ENCODE peak calls at places on chromosomes 2 and 18, in four cellular contexts. R is endothelial cell, K is A549, Y is MCF 10A. H is an unnamed sample.

GRCh38 chr2:97704989-97705388 is 8.4 kb upstream of the ZAP70 start:
- DNase-seq in Y (no peak), K (no peak), R (no peak), H (no peak)

GRCh38 chr2:37156071-37156856 is 516 bp downstream of the EIF2AK2 start:
- DNase-seq in Y (peak), K (peak), R (peak), H (no peak)

GRCh38 chr18:77702686-77703085 is 453.0 kb downstream of the GALR1 start:
- DNase-seq in Y (peak), R (peak), K (peak), H (no peak)

GRCh38 chr2:136375017-136375901 is 257.3 kb upstream of the CXCR4 start:
- DNase-seq in K (no peak), R (no peak), Y (peak), H (no peak)

GRCh38 chr2:217799553-217800432 is 203.0 kb downstream of the TNS1 start:
- DNase-seq in K (no peak), R (no peak), Y (no peak), H (no peak)

GRCh38 chr2:227703280-227703732 is 14.5 kb downstream of the SLC19A3 start:
- DNase-seq in K (no peak), Y (peak), R (no peak), H (no peak)

GRCh38 chr18:35671952-35672603 is 90.5 kb downstream of the GALNT1 start:
- DNase-seq in R (no peak), Y (peak), K (no peak), H (no peak)

GRCh38 chr18:48996901-48997463 is 46.2 kb upstream of the SMAD7 start:
- DNase-seq in K (peak), R (no peak), Y (peak), H (no peak)

GRCh38 chr18:62850619-62851306 is 135.4 kb downstream of the PHLPP1 start:
- DNase-seq in R (no peak), Y (no peak), K (no peak), H (no peak)

GRCh38 chr2:238339814-238340213 is 19.5 kb downstream of the TRAF3IP1 start:
- DNase-seq in R (no peak), K (peak), Y (peak), H (no peak)

GRCh38 chr18:9824474-9824832 is 61.3 kb upstream of the TXNDC2 start:
- DNase-seq in R (no peak), Y (peak), K (no peak), H (no peak)

GRCh38 chr18:42929181-42929580 is 186.3 kb downstream of the RIT2 start:
- DNase-seq in K (no peak), R (no peak), Y (no peak), H (no peak)

GRCh38 chr2:174210861-174211260 is 37.5 kb downstream of the OLA1 start:
- DNase-seq in Y (no peak), K (no peak), R (peak), H (no peak)

GRCh38 chr2:70988151-70988550 is 6.5 kb downstream of the TEX261 start:
- DNase-seq in Y (no peak), K (no peak), R (no peak), H (no peak)

GRCh38 chr2:41962912-41963652 is 84.7 kb upstream of the PKDCC start:
- DNase-seq in K (no peak), R (no peak), Y (no peak), H (no peak)

GRCh38 chr2:65708129-65708528 is 275.7 kb upstream of the SPRED2 start:
- DNase-seq in Y (no peak), K (no peak), R (no peak), H (no peak)

GRCh38 chr2:38602136-38602731 is 494 bp downstream of the HNRNPLL start:
- DNase-seq in R (peak), K (peak), Y (peak), H (peak)

GRCh38 chr18:23238152-23238531 is 102.9 kb downstream of the CABLES1 start:
- DNase-seq in K (no peak), R (no peak), Y (no peak), H (no peak)

GRCh38 chr2:169005994-169006393 is 25.1 kb downstream of the ABCB11 start:
- DNase-seq in R (no peak), Y (no peak), K (no peak), H (no peak)

GRCh38 chr2:58871469-58872142 is 630.5 kb upstream of the FANCL start:
- DNase-seq in K (no peak), R (no peak), Y (peak), H (no peak)

GRCh38 chr2:26768759-26769500 is 4.8 kb downstream of the SLC35F6 start:
- DNase-seq in R (no peak), K (peak), Y (peak), H (no peak)

GRCh38 chr18:44180683-44181082 is 500.0 kb upstream of the SETBP1 start:
- DNase-seq in R (no peak), K (no peak), Y (peak), H (no peak)

GRCh38 chr2:46249654-46250053 is 47.6 kb upstream of the EPAS1 start:
- DNase-seq in K (no peak), Y (no peak), R (no peak), H (no peak)
- TF ChIP-seq CTCF in K (no peak), Y (no peak), R (peak), H (peak)

DNA sequence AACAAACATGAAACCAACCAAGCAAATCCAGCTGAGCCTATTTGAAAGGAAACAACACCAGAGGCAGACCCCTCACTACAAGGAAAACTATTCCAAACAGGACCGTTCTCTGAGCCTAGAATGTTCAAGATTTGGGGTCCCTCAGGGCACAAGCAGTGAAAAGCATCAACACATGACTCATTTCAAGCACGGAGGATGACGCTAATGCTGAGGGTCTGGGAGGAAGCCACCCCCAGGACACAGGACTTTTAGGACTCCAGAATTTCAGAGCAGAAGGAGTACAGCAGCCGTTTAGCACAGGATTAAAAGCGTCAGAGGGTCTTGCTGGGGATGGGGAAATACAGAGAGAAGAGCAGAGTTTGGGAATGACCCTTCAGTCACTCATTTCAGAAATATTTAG is 168.9 kb downstream of the DLGAP1 start:
- DNase-seq in K (no peak), Y (no peak), R (no peak), H (no peak)
- TF ChIP-seq CTCF in K (no peak), Y (no peak), R (no peak), H (no peak)

GRCh38 chr2:201258666-201258999 is 1.7 kb upstream of the CASP8 start:
- DNase-seq in K (peak), R (no peak), Y (no peak), H (no peak)
- TF ChIP-seq CTCF in K (no peak), R (no peak), Y (no peak), H (no peak)

GRCh38 chr2:191369034-191369433 is 123.8 kb downstream of the MYO1B start:
- DNase-seq in K (no peak), Y (no peak), R (no peak), H (no peak)
- TF ChIP-seq CTCF in K (peak), Y (peak), R (peak), H (peak)

H was measured in progenitor cell of endocrine pancreas.